ENCODE peak calls at places on chromosomes 1 and 21, in eight cellular contexts. One of them, this sample, is unnamed.

GRCh38 chr1:206471993-206472392 is 1.7 kb downstream of the IKBKE start:
- DNase-seq in AG10803: no peak
- DNase-seq in fibroblast of mammary gland: no peak
- DNase-seq in AG09319: no peak
- DNase-seq in lung: no peak
- DNase-seq in left lung: no peak
- DNase-seq in tibial artery: no peak
- DNase-seq in right atrium auricular region: no peak
- DNase-seq in this sample: no peak

GRCh38 chr1:41240806-41241747 is 1.0 kb downstream of the SCMH1 start:
- DNase-seq in left lung: peak
- DNase-seq in tibial artery: peak
- DNase-seq in AG09319: no peak
- DNase-seq in AG10803: peak
- DNase-seq in lung: peak
- DNase-seq in right atrium auricular region: peak
- DNase-seq in fibroblast of mammary gland: peak
- DNase-seq in this sample: peak

GRCh38 chr1:147225193-147225730 is at the start of gene FMO5:
- DNase-seq in fibroblast of mammary gland: peak
- DNase-seq in tibial artery: peak
- DNase-seq in AG10803: peak
- DNase-seq in right atrium auricular region: peak
- DNase-seq in left lung: peak
- DNase-seq in AG09319: no peak
- DNase-seq in lung: peak
- DNase-seq in this sample: peak

GRCh38 chr1:59814901-59815825 is at the start of gene HOOK1:
- DNase-seq in tibial artery: no peak
- DNase-seq in AG10803: no peak
- DNase-seq in right atrium auricular region: no peak
- DNase-seq in left lung: peak
- DNase-seq in lung: no peak
- DNase-seq in fibroblast of mammary gland: no peak
- DNase-seq in AG09319: no peak
- DNase-seq in this sample: no peak

GRCh38 chr1:67376381-67376780 is 53.8 kb downstream of the SERBP1 start:
- DNase-seq in right atrium auricular region: no peak
- DNase-seq in AG10803: no peak
- DNase-seq in AG09319: no peak
- DNase-seq in left lung: no peak
- DNase-seq in fibroblast of mammary gland: no peak
- DNase-seq in lung: no peak
- DNase-seq in tibial artery: no peak
- DNase-seq in this sample: no peak

GRCh38 chr1:8516793-8517556 is 199.1 kb downstream of the SLC45A1 start:
- DNase-seq in lung: no peak
- DNase-seq in fibroblast of mammary gland: peak
- DNase-seq in AG10803: peak
- DNase-seq in left lung: no peak
- DNase-seq in tibial artery: no peak
- DNase-seq in right atrium auricular region: no peak
- DNase-seq in AG09319: no peak
- DNase-seq in this sample: no peak

GRCh38 chr1:45552309-45552708 is 1.7 kb downstream of the AKR1A1 start:
- DNase-seq in tibial artery: no peak
- DNase-seq in AG09319: no peak
- DNase-seq in right atrium auricular region: no peak
- DNase-seq in AG10803: no peak
- DNase-seq in left lung: no peak
- DNase-seq in fibroblast of mammary gland: no peak
- DNase-seq in lung: peak
- DNase-seq in this sample: no peak

GRCh38 chr1:29937356-29937755 is 701.0 kb downstream of the PTPRU start:
- DNase-seq in AG09319: no peak
- DNase-seq in right atrium auricular region: no peak
- DNase-seq in left lung: no peak
- DNase-seq in tibial artery: no peak
- DNase-seq in lung: no peak
- DNase-seq in fibroblast of mammary gland: no peak
- DNase-seq in AG10803: no peak
- DNase-seq in this sample: no peak

GRCh38 chr1:185926562-185926961 is 192.4 kb downstream of the HMCN1 start:
- DNase-seq in AG10803: peak
- DNase-seq in left lung: no peak
- DNase-seq in fibroblast of mammary gland: peak
- DNase-seq in tibial artery: no peak
- DNase-seq in right atrium auricular region: no peak
- DNase-seq in AG09319: no peak
- DNase-seq in lung: no peak
- DNase-seq in this sample: no peak

GRCh38 chr1:242468749-242469148 is 55.7 kb downstream of the PLD5 start:
- DNase-seq in left lung: no peak
- DNase-seq in lung: no peak
- DNase-seq in AG09319: no peak
- DNase-seq in AG10803: no peak
- DNase-seq in tibial artery: no peak
- DNase-seq in fibroblast of mammary gland: peak
- DNase-seq in right atrium auricular region: no peak
- DNase-seq in this sample: no peak

GRCh38 chr1:156421062-156421938 is 52.3 kb downstream of the RHBG start:
- DNase-seq in lung: peak
- DNase-seq in right atrium auricular region: peak
- DNase-seq in fibroblast of mammary gland: peak
- DNase-seq in AG09319: no peak
- DNase-seq in tibial artery: peak
- DNase-seq in left lung: peak
- DNase-seq in AG10803: peak
- DNase-seq in this sample: peak

GRCh38 chr1:221228594-221228993 is 349.4 kb downstream of the HLX start:
- DNase-seq in fibroblast of mammary gland: no peak
- DNase-seq in AG09319: no peak
- DNase-seq in AG10803: no peak
- DNase-seq in tibial artery: no peak
- DNase-seq in right atrium auricular region: no peak
- DNase-seq in left lung: no peak
- DNase-seq in lung: no peak
- DNase-seq in this sample: no peak

GRCh38 chr21:33374874-33375644 is 28.2 kb upstream of the IFNGR2 start:
- DNase-seq in lung: no peak
- DNase-seq in left lung: no peak
- DNase-seq in AG10803: no peak
- DNase-seq in right atrium auricular region: no peak
- DNase-seq in fibroblast of mammary gland: no peak
- DNase-seq in AG09319: no peak
- DNase-seq in tibial artery: no peak
- DNase-seq in this sample: no peak
- TF ChIP-seq CTCF in lung: no peak
- TF ChIP-seq CTCF in left lung: no peak
- TF ChIP-seq CTCF in AG10803: no peak
- TF ChIP-seq CTCF in right atrium auricular region: no peak
- TF ChIP-seq CTCF in fibroblast of mammary gland: no peak
- TF ChIP-seq CTCF in AG09319: no peak
- TF ChIP-seq CTCF in tibial artery: no peak
- TF ChIP-seq CTCF in this sample: no peak

DNA sequence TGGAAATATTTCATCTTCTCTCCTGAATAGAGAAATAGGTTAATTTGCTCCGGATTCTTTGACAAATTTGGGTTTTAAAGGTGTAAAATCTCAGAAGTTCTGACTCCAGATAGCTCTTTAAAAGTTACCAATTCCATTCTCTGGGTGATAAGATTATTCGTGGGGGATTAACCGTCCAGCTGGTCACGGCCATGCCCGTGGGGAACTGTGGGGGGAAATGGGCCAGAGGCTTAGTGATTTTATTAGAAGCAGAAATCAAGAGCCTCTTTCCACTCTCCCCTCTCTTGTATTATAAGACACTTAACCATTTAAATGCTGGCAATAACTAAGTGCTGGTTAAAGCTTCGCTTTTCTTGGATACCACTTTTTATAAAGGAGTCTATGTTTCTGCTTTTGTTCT is 376.4 kb upstream of the KAZN start:
- DNase-seq in fibroblast of mammary gland: no peak
- DNase-seq in AG10803: no peak
- DNase-seq in left lung: no peak
- DNase-seq in right atrium auricular region: no peak
- DNase-seq in lung: no peak
- DNase-seq in tibial artery: no peak
- DNase-seq in AG09319: no peak
- DNase-seq in this sample: no peak
- TF ChIP-seq CTCF in fibroblast of mammary gland: no peak
- TF ChIP-seq CTCF in AG10803: no peak
- TF ChIP-seq CTCF in left lung: no peak
- TF ChIP-seq CTCF in right atrium auricular region: no peak
- TF ChIP-seq CTCF in lung: no peak
- TF ChIP-seq CTCF in tibial artery: no peak
- TF ChIP-seq CTCF in AG09319: no peak
- TF ChIP-seq CTCF in this sample: no peak

GRCh38 chr1:24779689-24780464 is 34.6 kb downstream of the CLIC4 start:
- DNase-seq in AG09319: no peak
- DNase-seq in tibial artery: no peak
- DNase-seq in lung: no peak
- DNase-seq in left lung: no peak
- DNase-seq in right atrium auricular region: no peak
- DNase-seq in fibroblast of mammary gland: no peak
- DNase-seq in AG10803: no peak
- DNase-seq in this sample: no peak
- TF ChIP-seq CTCF in AG09319: no peak
- TF ChIP-seq CTCF in tibial artery: no peak
- TF ChIP-seq CTCF in lung: no peak
- TF ChIP-seq CTCF in left lung: no peak
- TF ChIP-seq CTCF in right atrium auricular region: no peak
- TF ChIP-seq CTCF in fibroblast of mammary gland: peak
- TF ChIP-seq CTCF in AG10803: peak
- TF ChIP-seq CTCF in this sample: no peak

DNA sequence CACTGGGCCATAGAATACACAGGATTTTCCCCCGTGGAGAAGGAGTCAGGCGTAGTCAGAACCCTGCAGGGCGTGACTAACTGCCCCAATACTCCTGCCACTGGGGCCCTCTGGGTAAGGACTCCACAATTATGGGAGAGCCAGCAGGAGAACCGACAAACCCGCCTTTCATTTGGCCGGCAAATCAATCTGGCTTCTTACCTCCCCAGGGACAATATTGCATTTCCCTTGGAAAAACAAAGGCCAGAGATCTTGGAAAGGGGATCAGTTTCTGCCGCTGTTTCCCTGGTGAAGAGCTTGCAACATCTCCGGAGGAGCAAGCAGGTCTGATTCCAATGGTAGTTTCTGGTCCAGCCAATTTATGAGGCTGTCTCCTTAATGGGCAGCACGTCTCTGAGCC is 4.5 kb downstream of the TRABD2B start:
- DNase-seq in right atrium auricular region: peak
- DNase-seq in tibial artery: peak
- DNase-seq in left lung: no peak
- DNase-seq in lung: no peak
- DNase-seq in fibroblast of mammary gland: peak
- DNase-seq in AG10803: peak
- DNase-seq in AG09319: peak
- DNase-seq in this sample: no peak
- TF ChIP-seq CTCF in right atrium auricular region: no peak
- TF ChIP-seq CTCF in tibial artery: peak
- TF ChIP-seq CTCF in left lung: no peak
- TF ChIP-seq CTCF in lung: no peak
- TF ChIP-seq CTCF in fibroblast of mammary gland: no peak
- TF ChIP-seq CTCF in AG10803: no peak
- TF ChIP-seq CTCF in AG09319: no peak
- TF ChIP-seq CTCF in this sample: no peak

DNA sequence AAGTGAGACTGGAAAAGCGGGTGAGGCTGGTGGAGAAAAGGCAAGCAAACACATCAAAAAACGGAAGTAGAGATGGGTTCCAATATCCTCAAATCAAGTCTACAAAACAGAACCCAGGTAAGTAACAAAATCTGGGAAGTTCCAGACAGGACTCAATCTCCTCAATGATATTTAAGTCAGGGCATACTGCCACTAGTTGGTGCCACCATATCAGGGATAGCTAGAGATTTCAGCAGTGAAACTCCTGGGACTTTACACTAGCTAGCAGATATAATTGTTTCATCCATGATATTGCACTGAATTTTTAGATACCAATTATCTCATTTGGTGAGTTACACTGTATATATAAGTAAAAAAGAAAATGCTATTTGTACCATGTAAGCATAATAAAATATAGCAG is 52.0 kb downstream of the EYA3 start:
- DNase-seq in AG10803: no peak
- DNase-seq in lung: no peak
- DNase-seq in right atrium auricular region: no peak
- DNase-seq in fibroblast of mammary gland: no peak
- DNase-seq in tibial artery: no peak
- DNase-seq in AG09319: no peak
- DNase-seq in left lung: no peak
- DNase-seq in this sample: no peak
- TF ChIP-seq CTCF in AG10803: no peak
- TF ChIP-seq CTCF in lung: no peak
- TF ChIP-seq CTCF in right atrium auricular region: no peak
- TF ChIP-seq CTCF in fibroblast of mammary gland: no peak
- TF ChIP-seq CTCF in tibial artery: no peak
- TF ChIP-seq CTCF in AG09319: no peak
- TF ChIP-seq CTCF in left lung: no peak
- TF ChIP-seq CTCF in this sample: no peak

GRCh38 chr1:44141531-44141930 is at the start of gene KLF18:
- DNase-seq in right atrium auricular region: no peak
- DNase-seq in AG10803: no peak
- DNase-seq in AG09319: no peak
- DNase-seq in left lung: no peak
- DNase-seq in fibroblast of mammary gland: no peak
- DNase-seq in lung: no peak
- DNase-seq in tibial artery: no peak
- DNase-seq in this sample: no peak
- TF ChIP-seq CTCF in right atrium auricular region: no peak
- TF ChIP-seq CTCF in AG10803: no peak
- TF ChIP-seq CTCF in AG09319: no peak
- TF ChIP-seq CTCF in left lung: no peak
- TF ChIP-seq CTCF in fibroblast of mammary gland: no peak
- TF ChIP-seq CTCF in lung: no peak
- TF ChIP-seq CTCF in tibial artery: no peak
- TF ChIP-seq CTCF in this sample: no peak

DNA sequence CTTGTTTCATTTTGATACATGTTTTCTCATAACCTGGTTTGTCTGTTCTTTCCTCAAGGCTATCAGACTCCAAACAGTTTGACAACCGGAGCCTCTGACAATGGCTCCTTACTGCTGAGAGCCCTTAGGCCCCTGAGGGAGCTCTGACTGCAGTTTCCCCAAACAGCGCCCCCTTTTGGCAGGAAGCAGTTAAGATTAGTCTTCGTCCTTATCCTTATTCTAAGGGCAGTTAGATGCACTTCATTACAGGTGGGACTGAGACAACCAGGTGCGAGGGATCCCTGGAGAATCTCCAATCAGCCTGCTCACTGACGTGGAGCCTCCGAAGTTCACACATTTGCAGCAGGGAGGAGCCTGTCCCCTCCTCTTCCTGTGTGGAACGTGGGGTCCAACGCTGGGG is 393.1 kb downstream of the BRINP3 start:
- DNase-seq in tibial artery: no peak
- DNase-seq in left lung: no peak
- DNase-seq in right atrium auricular region: no peak
- DNase-seq in AG10803: no peak
- DNase-seq in fibroblast of mammary gland: no peak
- DNase-seq in AG09319: no peak
- DNase-seq in lung: no peak
- DNase-seq in this sample: no peak
- TF ChIP-seq CTCF in tibial artery: no peak
- TF ChIP-seq CTCF in left lung: no peak
- TF ChIP-seq CTCF in right atrium auricular region: no peak
- TF ChIP-seq CTCF in AG10803: no peak
- TF ChIP-seq CTCF in fibroblast of mammary gland: no peak
- TF ChIP-seq CTCF in AG09319: no peak
- TF ChIP-seq CTCF in lung: no peak
- TF ChIP-seq CTCF in this sample: no peak

This sample was measured in GM13976.